ENCODE peak calls at places on chromosome 1, in ten cellular contexts. One of them, this sample, is unnamed. For H3K27me3, the result is how much of the 10 kb centered on the place peaks cover.

GRCh38 chr1:209382701-209383100 is 200.8 kb upstream of the CAMK1G start:
- DNase-seq in CD4-positive, CD25-positive, alpha-beta regulatory T cell: no peak
- DNase-seq in ascending aorta: no peak
- DNase-seq in GM23338: no peak
- DNase-seq in fibroblast of lung: no peak
- DNase-seq in neuronal stem cell: no peak
- DNase-seq in adipocyte: no peak
- DNase-seq in CD8-positive, alpha-beta memory T cell: no peak
- DNase-seq in bronchial epithelial cell: no peak
- DNase-seq in keratinocyte: no peak
- DNase-seq in this sample: no peak

GRCh38 chr1:237878406-237878805 is 12.3 kb downstream of the ZP4 start:
- DNase-seq in neuronal stem cell: no peak
- DNase-seq in GM23338: no peak
- DNase-seq in ascending aorta: no peak
- DNase-seq in keratinocyte: no peak
- DNase-seq in CD8-positive, alpha-beta memory T cell: no peak
- DNase-seq in fibroblast of lung: no peak
- DNase-seq in adipocyte: no peak
- DNase-seq in CD4-positive, CD25-positive, alpha-beta regulatory T cell: no peak
- DNase-seq in bronchial epithelial cell: peak
- DNase-seq in this sample: no peak

GRCh38 chr1:93770640-93771039 is 89.0 kb upstream of the BCAR3 start:
- DNase-seq in adipocyte: peak
- DNase-seq in CD4-positive, CD25-positive, alpha-beta regulatory T cell: no peak
- DNase-seq in neuronal stem cell: peak
- DNase-seq in fibroblast of lung: no peak
- DNase-seq in CD8-positive, alpha-beta memory T cell: no peak
- DNase-seq in ascending aorta: no peak
- DNase-seq in GM23338: peak
- DNase-seq in keratinocyte: no peak
- DNase-seq in bronchial epithelial cell: no peak
- DNase-seq in this sample: no peak

GRCh38 chr1:159924791-159925712 is at the start of gene TAGLN2:
- DNase-seq in adipocyte: peak
- DNase-seq in GM23338: peak
- DNase-seq in ascending aorta: peak
- DNase-seq in fibroblast of lung: peak
- DNase-seq in CD8-positive, alpha-beta memory T cell: peak
- DNase-seq in neuronal stem cell: peak
- DNase-seq in keratinocyte: peak
- DNase-seq in CD4-positive, CD25-positive, alpha-beta regulatory T cell: peak
- DNase-seq in bronchial epithelial cell: peak
- DNase-seq in this sample: peak

GRCh38 chr1:68213843-68214242 is 18.5 kb downstream of the WLS start:
- DNase-seq in GM23338: no peak
- DNase-seq in adipocyte: peak
- DNase-seq in fibroblast of lung: no peak
- DNase-seq in CD8-positive, alpha-beta memory T cell: no peak
- DNase-seq in CD4-positive, CD25-positive, alpha-beta regulatory T cell: no peak
- DNase-seq in keratinocyte: no peak
- DNase-seq in neuronal stem cell: no peak
- DNase-seq in bronchial epithelial cell: peak
- DNase-seq in ascending aorta: peak
- DNase-seq in this sample: no peak

GRCh38 chr1:14880456-14881316 is 272.9 kb upstream of the TMEM51 start:
- DNase-seq in GM23338: no peak
- DNase-seq in CD8-positive, alpha-beta memory T cell: no peak
- DNase-seq in fibroblast of lung: peak
- DNase-seq in keratinocyte: peak
- DNase-seq in CD4-positive, CD25-positive, alpha-beta regulatory T cell: no peak
- DNase-seq in ascending aorta: peak
- DNase-seq in bronchial epithelial cell: peak
- DNase-seq in neuronal stem cell: no peak
- DNase-seq in adipocyte: peak
- DNase-seq in this sample: no peak

GRCh38 chr1:216416488-216416887 is 6.8 kb downstream of the USH2A start:
- DNase-seq in CD4-positive, CD25-positive, alpha-beta regulatory T cell: no peak
- DNase-seq in bronchial epithelial cell: peak
- DNase-seq in ascending aorta: no peak
- DNase-seq in CD8-positive, alpha-beta memory T cell: no peak
- DNase-seq in fibroblast of lung: no peak
- DNase-seq in GM23338: no peak
- DNase-seq in neuronal stem cell: no peak
- DNase-seq in keratinocyte: no peak
- DNase-seq in adipocyte: peak
- DNase-seq in this sample: no peak

GRCh38 chr1:228794173-228794572 is 58.9 kb downstream of the RHOU start:
- DNase-seq in bronchial epithelial cell: no peak
- DNase-seq in GM23338: no peak
- DNase-seq in neuronal stem cell: no peak
- DNase-seq in adipocyte: no peak
- DNase-seq in CD4-positive, CD25-positive, alpha-beta regulatory T cell: peak
- DNase-seq in fibroblast of lung: peak
- DNase-seq in keratinocyte: no peak
- DNase-seq in ascending aorta: no peak
- DNase-seq in CD8-positive, alpha-beta memory T cell: no peak
- DNase-seq in this sample: no peak

GRCh38 chr1:27405074-27405473 is 12.7 kb downstream of the GPR3 start:
- DNase-seq in adipocyte: no peak
- DNase-seq in CD8-positive, alpha-beta memory T cell: no peak
- DNase-seq in GM23338: peak
- DNase-seq in ascending aorta: peak
- DNase-seq in neuronal stem cell: no peak
- DNase-seq in keratinocyte: peak
- DNase-seq in bronchial epithelial cell: no peak
- DNase-seq in CD4-positive, CD25-positive, alpha-beta regulatory T cell: no peak
- DNase-seq in fibroblast of lung: peak
- DNase-seq in this sample: no peak

GRCh38 chr1:220787069-220787614 is 429 bp downstream of the MTARC1 start:
- DNase-seq in CD4-positive, CD25-positive, alpha-beta regulatory T cell: no peak
- DNase-seq in ascending aorta: peak
- DNase-seq in CD8-positive, alpha-beta memory T cell: no peak
- DNase-seq in GM23338: peak
- DNase-seq in bronchial epithelial cell: peak
- DNase-seq in neuronal stem cell: no peak
- DNase-seq in keratinocyte: no peak
- DNase-seq in adipocyte: no peak
- DNase-seq in fibroblast of lung: no peak
- DNase-seq in this sample: no peak

GRCh38 chr1:116820362-116820761 is 66.1 kb downstream of the CD2 start:
- DNase-seq in CD4-positive, CD25-positive, alpha-beta regulatory T cell: no peak
- DNase-seq in ascending aorta: no peak
- DNase-seq in bronchial epithelial cell: peak
- DNase-seq in adipocyte: peak
- DNase-seq in keratinocyte: peak
- DNase-seq in fibroblast of lung: peak
- DNase-seq in CD8-positive, alpha-beta memory T cell: no peak
- DNase-seq in neuronal stem cell: no peak
- DNase-seq in GM23338: no peak
- DNase-seq in this sample: no peak

GRCh38 chr1:153397924-153398651 is 7.2 kb upstream of the S100A8 start:
- DNase-seq in adipocyte: no peak
- DNase-seq in bronchial epithelial cell: no peak
- DNase-seq in CD8-positive, alpha-beta memory T cell: no peak
- DNase-seq in keratinocyte: no peak
- DNase-seq in CD4-positive, CD25-positive, alpha-beta regulatory T cell: no peak
- DNase-seq in fibroblast of lung: no peak
- DNase-seq in neuronal stem cell: no peak
- DNase-seq in ascending aorta: no peak
- DNase-seq in GM23338: no peak
- DNase-seq in this sample: no peak

GRCh38 chr1:4046836-4047461 is 146.9 kb upstream of the C1orf174 start:
- DNase-seq in neuronal stem cell: no peak
- DNase-seq in CD4-positive, CD25-positive, alpha-beta regulatory T cell: no peak
- DNase-seq in GM23338: no peak
- DNase-seq in bronchial epithelial cell: no peak
- DNase-seq in ascending aorta: no peak
- DNase-seq in adipocyte: no peak
- DNase-seq in CD8-positive, alpha-beta memory T cell: no peak
- DNase-seq in fibroblast of lung: no peak
- DNase-seq in keratinocyte: no peak
- DNase-seq in this sample: no peak

GRCh38 chr1:101526813-101527212 is 290.0 kb downstream of the S1PR1 start:
- DNase-seq in bronchial epithelial cell: peak
- DNase-seq in CD4-positive, CD25-positive, alpha-beta regulatory T cell: no peak
- DNase-seq in GM23338: no peak
- DNase-seq in keratinocyte: no peak
- DNase-seq in neuronal stem cell: no peak
- DNase-seq in adipocyte: no peak
- DNase-seq in fibroblast of lung: no peak
- DNase-seq in CD8-positive, alpha-beta memory T cell: no peak
- DNase-seq in ascending aorta: no peak
- DNase-seq in this sample: no peak

GRCh38 chr1:5813480-5813879 is 178.7 kb downstream of the NPHP4 start:
- DNase-seq in CD8-positive, alpha-beta memory T cell: no peak
- DNase-seq in adipocyte: no peak
- DNase-seq in keratinocyte: no peak
- DNase-seq in neuronal stem cell: no peak
- DNase-seq in bronchial epithelial cell: no peak
- DNase-seq in fibroblast of lung: no peak
- DNase-seq in CD4-positive, CD25-positive, alpha-beta regulatory T cell: no peak
- DNase-seq in GM23338: no peak
- DNase-seq in ascending aorta: no peak
- DNase-seq in this sample: no peak
- H3K27me3 ChIP-seq in CD8-positive, alpha-beta memory T cell: under half
- H3K27me3 ChIP-seq in adipocyte: under half
- H3K27me3 ChIP-seq in keratinocyte: under half
- H3K27me3 ChIP-seq in neuronal stem cell: under half
- H3K27me3 ChIP-seq in bronchial epithelial cell: under half
- H3K27me3 ChIP-seq in fibroblast of lung: under half
- H3K27me3 ChIP-seq in CD4-positive, CD25-positive, alpha-beta regulatory T cell: under half
- H3K27me3 ChIP-seq in GM23338: under half
- H3K27me3 ChIP-seq in ascending aorta: under half
- H3K27me3 ChIP-seq in this sample: under half

GRCh38 chr1:201537966-201538617 is 835 bp upstream of the NAV1 start:
- DNase-seq in GM23338: peak
- DNase-seq in ascending aorta: no peak
- DNase-seq in CD4-positive, CD25-positive, alpha-beta regulatory T cell: no peak
- DNase-seq in neuronal stem cell: no peak
- DNase-seq in adipocyte: no peak
- DNase-seq in keratinocyte: no peak
- DNase-seq in CD8-positive, alpha-beta memory T cell: no peak
- DNase-seq in bronchial epithelial cell: no peak
- DNase-seq in fibroblast of lung: peak
- DNase-seq in this sample: no peak

GRCh38 chr1:201536542-201536941 is 2.4 kb upstream of the NAV1 start:
- DNase-seq in CD4-positive, CD25-positive, alpha-beta regulatory T cell: no peak
- DNase-seq in bronchial epithelial cell: peak
- DNase-seq in GM23338: no peak
- DNase-seq in CD8-positive, alpha-beta memory T cell: no peak
- DNase-seq in ascending aorta: peak
- DNase-seq in keratinocyte: no peak
- DNase-seq in fibroblast of lung: peak
- DNase-seq in neuronal stem cell: no peak
- DNase-seq in adipocyte: peak
- DNase-seq in this sample: no peak

GRCh38 chr1:201535778-201536245 is 3.1 kb upstream of the NAV1 start:
- DNase-seq in neuronal stem cell: no peak
- DNase-seq in adipocyte: no peak
- DNase-seq in fibroblast of lung: no peak
- DNase-seq in bronchial epithelial cell: no peak
- DNase-seq in GM23338: no peak
- DNase-seq in CD4-positive, CD25-positive, alpha-beta regulatory T cell: no peak
- DNase-seq in keratinocyte: no peak
- DNase-seq in ascending aorta: peak
- DNase-seq in CD8-positive, alpha-beta memory T cell: no peak
- DNase-seq in this sample: no peak

GRCh38 chr1:201537467-201537866 is 1.5 kb upstream of the NAV1 start:
- DNase-seq in keratinocyte: no peak
- DNase-seq in CD4-positive, CD25-positive, alpha-beta regulatory T cell: no peak
- DNase-seq in CD8-positive, alpha-beta memory T cell: no peak
- DNase-seq in GM23338: no peak
- DNase-seq in fibroblast of lung: no peak
- DNase-seq in ascending aorta: no peak
- DNase-seq in neuronal stem cell: no peak
- DNase-seq in adipocyte: no peak
- DNase-seq in bronchial epithelial cell: no peak
- DNase-seq in this sample: no peak

GRCh38 chr1:201537028-201537427 is 1.9 kb upstream of the NAV1 start:
- DNase-seq in neuronal stem cell: no peak
- DNase-seq in fibroblast of lung: no peak
- DNase-seq in adipocyte: peak
- DNase-seq in bronchial epithelial cell: no peak
- DNase-seq in CD4-positive, CD25-positive, alpha-beta regulatory T cell: no peak
- DNase-seq in CD8-positive, alpha-beta memory T cell: no peak
- DNase-seq in GM23338: no peak
- DNase-seq in keratinocyte: no peak
- DNase-seq in ascending aorta: no peak
- DNase-seq in this sample: no peak
- H3K27me3 ChIP-seq in neuronal stem cell: half or more
- H3K27me3 ChIP-seq in fibroblast of lung: under half
- H3K27me3 ChIP-seq in adipocyte: under half
- H3K27me3 ChIP-seq in bronchial epithelial cell: under half
- H3K27me3 ChIP-seq in CD4-positive, CD25-positive, alpha-beta regulatory T cell: under half
- H3K27me3 ChIP-seq in CD8-positive, alpha-beta memory T cell: under half
- H3K27me3 ChIP-seq in GM23338: half or more
- H3K27me3 ChIP-seq in keratinocyte: under half
- H3K27me3 ChIP-seq in ascending aorta: under half
- H3K27me3 ChIP-seq in this sample: under half

DNA sequence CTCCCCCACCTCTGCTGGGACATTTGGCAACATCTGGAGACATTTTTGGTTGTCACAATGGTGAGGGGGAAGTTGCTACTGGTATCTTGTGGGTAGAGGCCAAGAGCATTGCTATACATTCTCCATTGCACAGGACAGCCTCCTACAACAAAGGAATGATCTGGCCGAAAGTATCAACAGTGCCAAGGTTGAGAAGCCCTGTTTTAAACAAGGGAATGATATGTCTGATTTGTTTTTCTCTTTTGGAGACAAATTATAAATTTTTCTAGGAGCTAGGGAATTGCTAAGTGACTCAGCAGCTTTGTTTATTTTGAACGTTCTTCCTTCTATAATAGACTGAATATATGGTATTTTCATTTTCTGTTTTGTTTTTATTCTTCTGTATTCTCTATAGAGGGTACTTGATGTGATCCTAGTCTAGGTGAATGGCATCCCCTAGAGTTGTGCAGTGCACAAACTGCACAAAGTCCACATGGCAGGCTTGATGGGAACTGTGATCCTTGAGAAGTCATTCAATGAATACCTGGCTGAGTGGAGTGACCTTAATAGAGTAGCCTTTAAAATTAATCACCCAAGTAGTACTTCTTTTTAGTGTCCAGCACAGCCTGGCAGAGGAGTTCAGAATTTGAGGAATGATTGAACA is 288.6 kb upstream of the USP24 start:
- DNase-seq in CD8-positive, alpha-beta memory T cell: no peak
- DNase-seq in adipocyte: peak
- DNase-seq in keratinocyte: no peak
- DNase-seq in neuronal stem cell: no peak
- DNase-seq in GM23338: no peak
- DNase-seq in ascending aorta: no peak
- DNase-seq in CD4-positive, CD25-positive, alpha-beta regulatory T cell: no peak
- DNase-seq in bronchial epithelial cell: no peak
- DNase-seq in fibroblast of lung: peak
- DNase-seq in this sample: no peak
- H3K27me3 ChIP-seq in CD8-positive, alpha-beta memory T cell: under half
- H3K27me3 ChIP-seq in adipocyte: under half
- H3K27me3 ChIP-seq in keratinocyte: under half
- H3K27me3 ChIP-seq in neuronal stem cell: under half
- H3K27me3 ChIP-seq in GM23338: under half
- H3K27me3 ChIP-seq in ascending aorta: under half
- H3K27me3 ChIP-seq in CD4-positive, CD25-positive, alpha-beta regulatory T cell: under half
- H3K27me3 ChIP-seq in bronchial epithelial cell: under half
- H3K27me3 ChIP-seq in fibroblast of lung: under half
- H3K27me3 ChIP-seq in this sample: under half

GRCh38 chr1:34928066-34928864 is 1.2 kb downstream of the DLGAP3 start:
- DNase-seq in GM23338: peak
- DNase-seq in CD8-positive, alpha-beta memory T cell: no peak
- DNase-seq in fibroblast of lung: no peak
- DNase-seq in CD4-positive, CD25-positive, alpha-beta regulatory T cell: no peak
- DNase-seq in adipocyte: no peak
- DNase-seq in ascending aorta: no peak
- DNase-seq in keratinocyte: no peak
- DNase-seq in bronchial epithelial cell: no peak
- DNase-seq in neuronal stem cell: no peak
- DNase-seq in this sample: no peak
- H3K27me3 ChIP-seq in GM23338: half or more
- H3K27me3 ChIP-seq in CD8-positive, alpha-beta memory T cell: half or more
- H3K27me3 ChIP-seq in fibroblast of lung: under half
- H3K27me3 ChIP-seq in CD4-positive, CD25-positive, alpha-beta regulatory T cell: under half
- H3K27me3 ChIP-seq in adipocyte: half or more
- H3K27me3 ChIP-seq in ascending aorta: under half
- H3K27me3 ChIP-seq in keratinocyte: half or more
- H3K27me3 ChIP-seq in bronchial epithelial cell: under half
- H3K27me3 ChIP-seq in neuronal stem cell: half or more
- H3K27me3 ChIP-seq in this sample: half or more